ENCODE peak calls at places on chromosomes 1 and 21, in eight cellular contexts. D is AG09309, H is mucosa of descending colon, O is fibroblast of lung, C is neural progenitor cell, K is fibroblast of the aortic adventitia, L is HFF-Myc, V is BE2C. N is an unnamed sample.

GRCh38 chr1:204867666-204868339 is 2.9 kb upstream of the NFASC start:
- DNase-seq in O (no peak), V (no peak), H (no peak), C (no peak), D (no peak), K (no peak), L (no peak), N (no peak)

GRCh38 chr1:151710187-151710586 is 6.4 kb downstream of the CELF3 start:
- DNase-seq in C (peak), O (peak), H (no peak), L (no peak), V (peak), D (no peak), K (peak), N (peak)

GRCh38 chr1:163094589-163094988 is 25.4 kb downstream of the RGS4 start:
- DNase-seq in L (no peak), O (peak), K (peak), H (no peak), C (peak), V (no peak), D (no peak), N (no peak)

GRCh38 chr1:12177156-12177998 is 10.6 kb downstream of the TNFRSF1B start:
- DNase-seq in K (no peak), H (no peak), C (peak), D (no peak), L (no peak), V (no peak), O (no peak), N (no peak)

GRCh38 chr1:117695796-117696505 is 90.1 kb downstream of the TENT5C start:
- DNase-seq in C (no peak), V (no peak), L (peak), O (peak), D (peak), H (no peak), K (peak), N (peak)

GRCh38 chr1:8352886-8353285 is 35.0 kb downstream of the SLC45A1 start:
- DNase-seq in C (no peak), V (no peak), O (no peak), L (no peak), K (no peak), H (no peak), D (no peak), N (no peak)

GRCh38 chr1:57637155-57637554 is 213.3 kb upstream of the DAB1 start:
- DNase-seq in C (no peak), K (peak), D (no peak), O (peak), L (no peak), H (no peak), V (no peak), N (peak)

GRCh38 chr1:222618001-222618879 is at the start of gene MIA3:
- DNase-seq in H (peak), L (peak), K (no peak), C (peak), D (no peak), O (peak), V (peak), N (peak)

GRCh38 chr1:9615316-9616063 is 26.8 kb downstream of the TMEM201 start:
- DNase-seq in V (peak), C (peak), O (peak), L (peak), K (peak), D (no peak), H (no peak), N (peak)

GRCh38 chr1:233320023-233320422 is 7.5 kb upstream of the MAP3K21 start:
- DNase-seq in V (no peak), L (no peak), K (no peak), O (no peak), H (no peak), D (no peak), C (no peak), N (no peak)

GRCh38 chr1:167651161-167651693 is 21.2 kb downstream of the RCSD1 start:
- DNase-seq in C (no peak), D (no peak), O (no peak), K (no peak), V (no peak), H (no peak), L (no peak), N (no peak)

GRCh38 chr21:34706337-34706736 is 37.5 kb downstream of the CLIC6 start:
- DNase-seq in C (no peak), K (no peak), L (no peak), D (no peak), H (no peak), O (no peak), V (no peak), N (no peak)

GRCh38 chr21:34703566-34703965 is 34.8 kb downstream of the CLIC6 start:
- DNase-seq in K (no peak), H (no peak), L (no peak), O (no peak), V (no peak), D (no peak), C (no peak), N (no peak)

GRCh38 chr21:34704119-34704518 is 35.3 kb downstream of the CLIC6 start:
- DNase-seq in D (peak), L (no peak), O (peak), K (peak), H (no peak), V (no peak), C (no peak), N (no peak)

GRCh38 chr21:34705032-34705431 is 36.2 kb downstream of the CLIC6 start:
- DNase-seq in C (no peak), K (no peak), V (no peak), L (no peak), D (no peak), O (no peak), H (no peak), N (no peak)

DNA sequence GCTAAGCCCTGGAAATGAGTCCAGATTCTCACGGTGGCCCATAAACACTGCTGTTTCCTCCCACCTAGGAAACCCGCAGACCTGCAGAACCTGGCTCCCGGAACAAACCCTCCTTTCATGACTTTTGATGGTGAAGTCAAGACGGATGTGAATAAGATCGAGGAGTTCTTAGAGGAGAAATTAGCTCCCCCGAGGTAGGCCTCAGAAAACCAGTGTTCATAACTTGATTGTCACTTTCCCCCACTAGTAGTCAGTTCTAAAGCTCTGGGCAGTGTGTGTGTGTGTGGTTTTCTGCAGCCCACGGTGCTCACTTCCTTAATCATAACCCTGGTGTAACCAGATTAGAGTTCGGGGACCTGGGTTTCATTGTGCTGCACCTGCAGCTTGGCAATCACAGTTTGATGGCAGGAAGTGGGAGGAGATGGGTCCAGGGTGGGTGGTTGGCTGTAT is 39.1 kb downstream of the CLIC6 start:
- DNase-seq in D (no peak), K (no peak), O (no peak), C (no peak), H (no peak), V (no peak), L (no peak), N (no peak)
- H3K4me3 ChIP-seq in D (no peak), K (no peak), O (no peak), C (no peak), H (no peak), V (no peak), L (no peak), N (no peak)

GRCh38 chr21:15718709-15719108 is 11.1 kb upstream of the USP25 start:
- DNase-seq in H (no peak), L (no peak), O (no peak), K (no peak), C (no peak), D (no peak), V (no peak), N (no peak)
- H3K4me3 ChIP-seq in H (no peak), L (no peak), O (no peak), K (no peak), C (no peak), D (no peak), V (no peak), N (no peak)

GRCh38 chr21:32143222-32143939 is 135.5 kb downstream of the MIS18A start:
- DNase-seq in C (peak), K (peak), D (peak), V (no peak), O (peak), L (peak), H (no peak), N (no peak)
- H3K4me3 ChIP-seq in C (no peak), K (no peak), D (no peak), V (no peak), O (no peak), L (no peak), H (no peak), N (no peak)

DNA sequence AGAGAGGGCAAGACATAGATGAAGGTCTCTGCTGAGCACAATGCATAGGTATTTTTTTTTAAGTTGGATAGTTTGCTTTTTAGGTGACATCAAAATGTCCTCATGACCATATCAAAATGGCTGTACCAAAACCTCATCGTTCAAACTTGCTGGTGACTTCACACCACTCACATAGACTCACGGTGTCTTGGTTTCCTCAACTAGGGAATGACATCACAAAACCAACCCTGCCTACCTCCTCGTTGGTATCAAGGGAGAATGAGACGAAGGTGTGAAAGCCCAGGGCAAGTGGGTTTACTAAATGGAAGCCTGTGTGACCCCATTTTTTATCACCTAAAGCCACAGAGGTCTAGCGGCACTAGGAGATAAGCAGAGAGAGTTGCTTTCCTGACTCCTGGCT is 1.6 kb downstream of the PIGR start:
- DNase-seq in D (no peak), H (no peak), O (no peak), C (no peak), L (no peak), V (no peak), K (no peak), N (no peak)
- H3K4me3 ChIP-seq in D (no peak), H (peak), O (no peak), C (no peak), L (no peak), V (no peak), K (no peak), N (no peak)

GRCh38 chr1:18870325-18870865 is 10.9 kb upstream of the TAS1R2 start:
- DNase-seq in K (no peak), V (no peak), L (no peak), D (no peak), O (no peak), C (no peak), H (no peak), N (no peak)
- H3K4me3 ChIP-seq in K (no peak), V (no peak), L (no peak), D (no peak), O (no peak), C (no peak), H (no peak), N (no peak)

GRCh38 chr1:40301066-40301465 is 16.0 kb downstream of the COL9A2 start:
- DNase-seq in L (no peak), H (no peak), V (no peak), K (no peak), D (no peak), O (no peak), C (no peak), N (no peak)

GRCh38 chr1:40301541-40302299 is 15.4 kb downstream of the COL9A2 start:
- DNase-seq in D (no peak), C (no peak), V (no peak), K (no peak), H (no peak), L (no peak), O (no peak), N (no peak)

GRCh38 chr1:40300651-40301050 is 16.4 kb downstream of the COL9A2 start:
- DNase-seq in K (no peak), C (no peak), D (no peak), V (no peak), L (no peak), H (no peak), O (no peak), N (no peak)

GRCh38 chr1:40299366-40300248 is 17.5 kb downstream of the COL9A2 start:
- DNase-seq in C (no peak), V (no peak), D (no peak), K (peak), H (no peak), O (peak), L (no peak), N (no peak)

GRCh38 chr1:40300249-40300567 is 16.9 kb downstream of the COL9A2 start:
- DNase-seq in D (no peak), L (no peak), V (no peak), H (no peak), C (no peak), O (no peak), K (no peak), N (no peak)
- H3K4me3 ChIP-seq in D (no peak), L (no peak), V (no peak), H (no peak), C (no peak), O (no peak), K (no peak), N (no peak)

N was measured in MG63.